ENCODE peak calls at places on chromosomes 6 and 20, in four cellular contexts. One of them, this sample, is unnamed.

GRCh38 chr6:170186006-170186908 is 104.6 kb downstream of the DLL1 start:
- DNase-seq in NCI-H2081: no peak
- DNase-seq in aorta: no peak
- DNase-seq in colonic mucosa: peak; percentile 16
- DNase-seq in this sample: no peak

GRCh38 chr6:104711371-104711770 is 148.3 kb downstream of the HACE1 start:
- DNase-seq in NCI-H2081: no peak
- DNase-seq in aorta: no peak
- DNase-seq in colonic mucosa: no peak
- DNase-seq in this sample: peak; percentile 80

GRCh38 chr6:56279346-56280080 is 32.1 kb upstream of the COL21A1 start:
- DNase-seq in NCI-H2081: no peak
- DNase-seq in aorta: no peak
- DNase-seq in colonic mucosa: no peak
- DNase-seq in this sample: peak; percentile 55

GRCh38 chr20:31721408-31722332 is 998 bp downstream of the BCL2L1 start:
- DNase-seq in NCI-H2081: no peak
- DNase-seq in aorta: peak; percentile 80
- DNase-seq in colonic mucosa: peak; percentile 56
- DNase-seq in this sample: peak; percentile 15

GRCh38 chr6:31829633-31830492 is 2.3 kb downstream of the HSPA1B start:
- DNase-seq in NCI-H2081: no peak
- DNase-seq in aorta: peak; percentile 57
- DNase-seq in colonic mucosa: peak; percentile 42
- DNase-seq in this sample: peak; percentile 65

GRCh38 chr6:159941286-159942113 is 27.4 kb upstream of the IGF2R start:
- DNase-seq in NCI-H2081: peak; percentile 3
- DNase-seq in aorta: no peak
- DNase-seq in colonic mucosa: no peak
- DNase-seq in this sample: peak; percentile 57

GRCh38 chr20:22700387-22700786 is 116.0 kb upstream of the FOXA2 start:
- DNase-seq in NCI-H2081: no peak
- DNase-seq in aorta: no peak
- DNase-seq in colonic mucosa: no peak
- DNase-seq in this sample: peak; percentile 14

GRCh38 chr6:151482290-151482689 is 11.5 kb upstream of the CCDC170 start:
- DNase-seq in NCI-H2081: no peak
- DNase-seq in aorta: no peak
- DNase-seq in colonic mucosa: no peak
- DNase-seq in this sample: no peak

GRCh38 chr20:62652051-62652893 is 10.0 kb downstream of the SLCO4A1 start:
- DNase-seq in NCI-H2081: no peak
- DNase-seq in aorta: peak; percentile 95
- DNase-seq in colonic mucosa: peak; percentile 94
- DNase-seq in this sample: peak; percentile 84

GRCh38 chr20:4483481-4483880 is 238.2 kb upstream of the PRND start:
- DNase-seq in NCI-H2081: no peak
- DNase-seq in aorta: no peak
- DNase-seq in colonic mucosa: no peak
- DNase-seq in this sample: peak; percentile 71

GRCh38 chr6:5112065-5112799 is 27.1 kb downstream of the PPP1R3G start:
- DNase-seq in NCI-H2081: no peak
- DNase-seq in aorta: no peak
- DNase-seq in colonic mucosa: no peak
- DNase-seq in this sample: peak; percentile 55

GRCh38 chr6:119890470-119890869 is 540.9 kb upstream of the MAN1A1 start:
- DNase-seq in NCI-H2081: no peak
- DNase-seq in aorta: no peak
- DNase-seq in colonic mucosa: no peak
- DNase-seq in this sample: no peak

GRCh38 chr6:23349521-23350147 is 776.4 kb upstream of the NRSN1 start:
- DNase-seq in NCI-H2081: peak; percentile 73
- DNase-seq in aorta: no peak
- DNase-seq in colonic mucosa: no peak
- DNase-seq in this sample: peak; percentile 99

GRCh38 chr20:34618676-34619075 is 58.2 kb downstream of the PIGU start:
- DNase-seq in NCI-H2081: no peak
- DNase-seq in aorta: no peak
- DNase-seq in colonic mucosa: no peak
- DNase-seq in this sample: no peak

This sample was measured in PC-3.